ENCODE peak calls at places on chromosome 12, in nine cellular contexts. L is brain microvascular endothelial cell, R is ascending aorta, Q is testis, H is cardiac muscle cell, E is suprapubic skin, O is neuronal stem cell, I is tibial artery, C is fibroblast of pulmonary artery. A is an unnamed sample.

GRCh38 chr12:72035625-72036024 is 97.0 kb downstream of the TPH2 start:
- DNase-seq in L (no peak), R (no peak), Q (no peak), H (no peak), E (no peak), O (no peak), I (no peak), C (no peak), A (no peak)

GRCh38 chr12:115296613-115297012 is 612.6 kb upstream of the TBX3 start:
- DNase-seq in L (no peak), R (no peak), Q (no peak), H (no peak), E (no peak), O (no peak), I (no peak), C (no peak), A (peak; percentile 84)

GRCh38 chr12:65279387-65280112 is 1.1 kb downstream of the MSRB3 start:
- DNase-seq in L (no peak), R (no peak), Q (no peak), H (no peak), E (no peak), O (no peak), I (no peak), C (peak; percentile 23), A (no peak)

GRCh38 chr12:116717466-116718457 is 20.1 kb downstream of the SPRING1 start:
- DNase-seq in L (peak; percentile 55), R (peak; percentile 80), Q (peak; percentile 50), H (no peak), E (peak; percentile 86), O (no peak), I (peak; percentile 78), C (peak; percentile 82), A (no peak)

GRCh38 chr12:112239020-112239419 is 113.7 kb downstream of the TRAFD1 start:
- DNase-seq in L (no peak), R (no peak), Q (no peak), H (no peak), E (no peak), O (no peak), I (no peak), C (no peak), A (no peak)

GRCh38 chr12:116594325-116595038 is 35.3 kb downstream of the MAP1LC3B2 start:
- DNase-seq in L (no peak), R (no peak), Q (no peak), H (no peak), E (no peak), O (no peak), I (peak; percentile 49), C (no peak), A (no peak)

GRCh38 chr12:111446044-111446581 is 40.4 kb downstream of the SH2B3 start:
- DNase-seq in L (no peak), R (peak; percentile 63), Q (no peak), H (no peak), E (no peak), O (no peak), I (no peak), C (peak; percentile 75), A (no peak)

GRCh38 chr12:131092911-131093901 is 139.5 kb downstream of the ADGRD1 start:
- DNase-seq in L (no peak), R (peak; percentile 58), Q (peak; percentile 10), H (no peak), E (peak; percentile 55), O (no peak), I (peak; percentile 18), C (no peak), A (no peak)

GRCh38 chr12:47779301-47779942 is 6.4 kb downstream of the SLC48A1 start:
- DNase-seq in L (peak; percentile 88), R (peak; percentile 96), Q (peak; percentile 94), H (peak; percentile 85), E (peak; percentile 94), O (peak; percentile 92), I (peak; percentile 92), C (peak; percentile 90), A (peak; percentile 82)

GRCh38 chr12:12331896-12332295 is 18.1 kb downstream of the MANSC1 start:
- DNase-seq in L (no peak), R (no peak), Q (no peak), H (no peak), E (no peak), O (no peak), I (no peak), C (no peak), A (peak; percentile 83)

GRCh38 chr12:24991209-24992049 is 42.5 kb upstream of the BCAT1 start:
- DNase-seq in L (peak; percentile 43), R (no peak), Q (no peak), H (peak; percentile 55), E (no peak), O (peak; percentile 27), I (no peak), C (peak; percentile 75), A (peak; percentile 76)

GRCh38 chr12:24997496-24997895 is 48.6 kb upstream of the BCAT1 start:
- DNase-seq in L (no peak), R (no peak), Q (no peak), H (no peak), E (no peak), O (no peak), I (no peak), C (no peak), A (no peak)

GRCh38 chr12:24996820-24997219 is 47.9 kb upstream of the BCAT1 start:
- DNase-seq in L (no peak), R (no peak), Q (no peak), H (no peak), E (no peak), O (no peak), I (no peak), C (no peak), A (no peak)

GRCh38 chr12:24996102-24996797 is 47.3 kb upstream of the BCAT1 start:
- DNase-seq in L (no peak), R (no peak), Q (no peak), H (no peak), E (no peak), O (no peak), I (no peak), C (no peak), A (no peak)

DNA sequence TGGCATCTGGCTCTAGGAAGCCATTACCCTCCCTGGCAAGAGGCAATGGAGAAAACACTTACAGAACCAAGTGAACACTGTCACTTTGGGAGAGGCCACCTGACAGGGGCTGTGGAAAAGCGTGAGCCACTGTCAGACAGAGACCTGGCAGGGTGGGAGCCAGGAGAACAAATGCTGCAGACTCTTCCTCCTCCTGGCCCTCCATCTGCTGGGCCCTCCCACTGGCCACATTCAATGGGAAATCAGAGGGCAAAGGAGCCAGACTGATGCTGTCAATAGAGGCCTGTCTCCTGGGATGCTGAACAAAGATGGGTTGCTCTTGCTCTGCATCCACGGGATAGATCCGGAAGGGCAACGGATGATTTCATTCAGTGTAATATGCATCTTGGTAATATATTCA is 44.9 kb upstream of the BCAT1 start:
- DNase-seq in L (no peak), R (no peak), Q (no peak), H (no peak), E (no peak), O (no peak), I (no peak), C (no peak), A (no peak)
- H3K4me3 ChIP-seq in L (no peak overlapping the region), R (no peak overlapping the region), Q (no peak overlapping the region), H (no peak overlapping the region), E (no peak overlapping the region), O (no peak overlapping the region), I (no peak overlapping the region), C (no peak overlapping the region), A (no peak overlapping the region)

DNA sequence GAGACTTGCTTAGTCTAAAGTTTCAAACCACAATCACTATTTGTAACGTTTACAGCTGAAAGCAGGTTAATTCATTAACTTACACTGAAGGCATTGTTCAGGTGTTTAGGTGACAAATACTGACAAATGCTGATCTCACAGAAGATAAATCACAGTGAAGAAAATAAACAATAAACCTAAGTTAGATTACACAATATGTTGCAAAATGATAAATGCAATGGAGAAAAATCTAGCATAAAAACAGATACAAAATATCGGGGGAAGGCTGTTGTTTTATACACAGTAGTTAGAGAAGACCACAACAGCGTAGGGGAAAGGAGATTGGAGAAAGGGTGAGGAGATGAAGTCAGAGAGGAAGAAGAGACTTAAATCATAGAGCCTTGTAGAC is 3.0 kb downstream of the SCAF11 start:
- DNase-seq in L (no peak), R (no peak), Q (no peak), H (no peak), E (no peak), O (no peak), I (no peak), C (no peak), A (peak; percentile 22)
- H3K4me3 ChIP-seq in L (no peak overlapping the region), R (peak overlapping the region; percentile 23), Q (no peak overlapping the region), H (peak overlapping the region; percentile 8), E (no peak overlapping the region), O (no peak overlapping the region), I (no peak overlapping the region), C (no peak overlapping the region), A (no peak overlapping the region)

GRCh38 chr12:45988259-45988658 is 2.1 kb downstream of the SCAF11 start:
- DNase-seq in L (peak; percentile 23), R (no peak), Q (no peak), H (no peak), E (no peak), O (no peak), I (no peak), C (no peak), A (peak; percentile 56)
- H3K4me3 ChIP-seq in L (no peak overlapping the region), R (peak overlapping the region; percentile 67), Q (no peak overlapping the region), H (peak overlapping the region; percentile 75), E (peak overlapping the region; percentile 99), O (peak overlapping the region; percentile 80), I (peak overlapping the region; percentile 10), C (peak overlapping the region; percentile 95), A (peak overlapping the region; percentile 96)

GRCh38 chr12:25384954-25385216 is 134.2 kb upstream of the KRAS start:
- DNase-seq in L (no peak), R (no peak), Q (no peak), H (no peak), E (no peak), O (no peak), I (no peak), C (no peak), A (no peak)
- H3K4me3 ChIP-seq in L (peak overlapping the region; percentile 70), R (peak overlapping the region; percentile 84), Q (peak overlapping the region; percentile 88), H (peak overlapping the region; percentile 56), E (peak overlapping the region; percentile 70), O (peak overlapping the region; percentile 80), I (peak overlapping the region; percentile 74), C (peak overlapping the region; percentile 81), A (peak overlapping the region; percentile 78)

DNA sequence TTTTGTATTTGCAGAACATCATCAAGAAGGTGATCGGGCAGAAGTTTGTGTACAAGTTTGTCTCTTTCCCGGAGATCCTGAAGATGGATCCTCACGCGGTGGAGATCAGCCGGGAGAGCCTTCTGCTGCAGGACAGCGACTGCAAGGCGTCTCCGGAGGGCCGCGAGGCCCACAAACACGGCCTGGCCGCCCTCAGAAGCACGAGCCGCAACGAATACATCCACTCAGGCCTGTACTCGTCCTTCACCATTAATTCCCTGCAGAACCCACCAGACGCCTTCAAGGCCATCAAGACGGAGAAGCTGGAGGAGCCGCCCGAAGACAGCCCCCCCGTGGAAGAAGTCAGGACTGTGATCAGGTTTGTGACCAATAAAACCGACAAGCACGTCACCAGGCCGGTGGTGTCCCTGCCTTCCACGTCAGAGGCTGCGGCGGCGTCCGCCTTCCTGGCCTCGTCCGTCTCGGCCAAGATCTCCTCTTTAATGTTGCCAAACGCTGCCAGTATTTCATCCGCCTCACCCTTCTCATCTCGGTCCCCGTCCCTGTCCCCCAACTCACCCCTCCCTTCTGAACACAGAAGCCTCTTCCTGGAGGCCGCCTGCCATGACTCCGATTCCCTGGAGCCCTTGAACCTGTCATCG is 52.9 kb downstream of the ELK3 start:
- DNase-seq in L (no peak), R (no peak), Q (no peak), H (no peak), E (no peak), O (no peak), I (no peak), C (no peak), A (no peak)
- H3K4me3 ChIP-seq in L (no peak overlapping the region), R (no peak overlapping the region), Q (no peak overlapping the region), H (no peak overlapping the region), E (no peak overlapping the region), O (no peak overlapping the region), I (no peak overlapping the region), C (no peak overlapping the region), A (no peak overlapping the region)

GRCh38 chr12:123387508-123388217 is 3.7 kb downstream of the KMT5A start:
- DNase-seq in L (no peak), R (no peak), Q (no peak), H (peak; percentile 12), E (no peak), O (no peak), I (no peak), C (no peak), A (no peak)
- H3K4me3 ChIP-seq in L (no peak overlapping the region), R (peak overlapping the region; percentile 71), Q (no peak overlapping the region), H (peak overlapping the region; percentile 34), E (peak overlapping the region; percentile 73), O (peak overlapping the region; percentile 83), I (peak overlapping the region; percentile 83), C (peak overlapping the region; percentile 63), A (peak overlapping the region; percentile 46)